ENCODE peak calls at places on chromosomes 6 and 20, in nine cellular contexts. G is endodermal cell; V is right lobe of liver; K is neural progenitor cell; M is CD8-positive, alpha-beta T cell; B is GM12878; O is neuronal stem cell; X is kidney; F is adrenal gland. W is an unnamed sample. For H3K4me1 and H3K36me3, the result is how much of the 10 kb centered on the place peaks cover.

GRCh38 chr20:59148713-59149493 is 14.7 kb upstream of the ZNF831 start:
- DNase-seq in G (no peak), V (no peak), K (no peak), M (peak), B (no peak), O (no peak), X (no peak), F (no peak), W (peak)

GRCh38 chr6:150167479-150167873 is 24.6 kb downstream of the PPP1R14C start:
- DNase-seq in G (no peak), V (no peak), K (no peak), M (no peak), B (no peak), O (no peak), X (no peak), F (no peak), W (no peak)

GRCh38 chr6:153503810-153504209 is 372.7 kb upstream of the RGS17 start:
- DNase-seq in G (peak), V (no peak), K (peak), M (no peak), B (no peak), O (no peak), X (no peak), F (no peak), W (no peak)

GRCh38 chr6:3838992-3839867 is 9.9 kb upstream of the FAM50B start:
- DNase-seq in G (no peak), V (no peak), K (no peak), M (no peak), B (no peak), O (no peak), X (no peak), F (no peak), W (no peak)

GRCh38 chr6:159646136-159646535 is 46.9 kb downstream of the SOD2 start:
- DNase-seq in G (no peak), V (no peak), K (no peak), M (no peak), B (no peak), O (no peak), X (no peak), F (no peak), W (no peak)

GRCh38 chr20:10474606-10475184 is 39.6 kb downstream of the SLX4IP start:
- DNase-seq in G (peak), V (no peak), K (no peak), M (no peak), B (no peak), O (no peak), X (no peak), F (no peak), W (no peak)

GRCh38 chr6:134368670-134369069 is 50.8 kb upstream of the SGK1 start:
- DNase-seq in G (no peak), V (no peak), K (no peak), M (no peak), B (no peak), O (no peak), X (no peak), F (no peak), W (no peak)

GRCh38 chr6:165961236-165961751 is 206.4 kb downstream of the TBXT start:
- DNase-seq in G (no peak), V (no peak), K (peak), M (no peak), B (no peak), O (no peak), X (no peak), F (no peak), W (no peak)

GRCh38 chr6:31246051-31246495 is 25.8 kb downstream of the HLA-C start:
- DNase-seq in G (no peak), V (no peak), K (no peak), M (no peak), B (no peak), O (no peak), X (no peak), F (no peak), W (no peak)

GRCh38 chr20:51128198-51128597 is 105.3 kb upstream of the KCNG1 start:
- DNase-seq in G (no peak), V (no peak), K (no peak), M (no peak), B (no peak), O (no peak), X (no peak), F (no peak), W (no peak)

GRCh38 chr20:40562031-40562430 is 127.0 kb downstream of the MAFB start:
- DNase-seq in G (peak), V (no peak), K (no peak), M (no peak), B (no peak), O (no peak), X (peak), F (peak), W (no peak)

GRCh38 chr6:39313526-39314272 is 520 bp downstream of the KCNK17 start:
- DNase-seq in G (peak), V (no peak), K (peak), M (no peak), B (no peak), O (peak), X (no peak), F (no peak), W (no peak)

GRCh38 chr6:33249732-33250625 is 21.7 kb downstream of the VPS52 start:
- DNase-seq in G (no peak), V (no peak), K (no peak), M (no peak), B (no peak), O (no peak), X (peak), F (peak), W (no peak)

GRCh38 chr6:111805511-111806181 is 67.6 kb downstream of the FYN start:
- DNase-seq in G (no peak), V (no peak), K (peak), M (no peak), B (peak), O (no peak), X (no peak), F (no peak), W (no peak)

GRCh38 chr20:32893878-32894483 is 35.3 kb downstream of the EFCAB8 start:
- DNase-seq in G (peak), V (no peak), K (peak), M (no peak), B (no peak), O (peak), X (peak), F (peak), W (no peak)

GRCh38 chr6:167898673-167899311 is 72.1 kb downstream of the AFDN start:
- DNase-seq in G (no peak), V (no peak), K (peak), M (no peak), B (no peak), O (no peak), X (no peak), F (no peak), W (peak)

GRCh38 chr20:37630161-37630560 is 63.7 kb upstream of the CTNNBL1 start:
- DNase-seq in G (no peak), V (no peak), K (no peak), M (no peak), B (no peak), O (no peak), X (no peak), F (peak), W (no peak)

GRCh38 chr20:33444797-33445560 is 1.4 kb upstream of the SNTA1 start:
- DNase-seq in G (peak), V (no peak), K (no peak), M (peak), B (no peak), O (no peak), X (no peak), F (peak), W (peak)

GRCh38 chr20:10644458-10645204 is 29.2 kb downstream of the JAG1 start:
- DNase-seq in G (no peak), V (no peak), K (no peak), M (no peak), B (peak), O (no peak), X (no peak), F (no peak), W (no peak)

GRCh38 chr6:87102296-87102695 is 7.4 kb upstream of the CGA start:
- DNase-seq in G (no peak), V (no peak), K (no peak), M (no peak), B (no peak), O (no peak), X (no peak), F (no peak), W (no peak)

GRCh38 chr6:139144490-139145085 is 9.7 kb downstream of the HECA start:
- DNase-seq in G (no peak), V (no peak), K (no peak), M (no peak), B (no peak), O (no peak), X (no peak), F (no peak), W (no peak)

GRCh38 chr6:139137716-139138115 is 2.8 kb downstream of the HECA start:
- DNase-seq in G (no peak), V (no peak), K (no peak), M (no peak), B (no peak), O (no peak), X (no peak), F (no peak), W (no peak)

GRCh38 chr6:139146317-139146726 is 11.4 kb downstream of the HECA start:
- DNase-seq in G (no peak), V (no peak), K (no peak), M (no peak), B (no peak), O (no peak), X (no peak), F (no peak), W (no peak)

GRCh38 chr6:139145661-139146060 is 10.8 kb downstream of the HECA start:
- DNase-seq in G (no peak), V (no peak), K (no peak), M (no peak), B (no peak), O (no peak), X (no peak), F (no peak), W (no peak)

GRCh38 chr6:139142267-139142666 is 7.4 kb downstream of the HECA start:
- DNase-seq in G (no peak), V (no peak), K (no peak), M (no peak), B (no peak), O (no peak), X (no peak), F (no peak), W (no peak)
- H3K4me1 ChIP-seq in G (under half), V (under half), K (under half), M (half or more), B (under half), O (under half), X (under half), F (under half), W (half or more)

DNA sequence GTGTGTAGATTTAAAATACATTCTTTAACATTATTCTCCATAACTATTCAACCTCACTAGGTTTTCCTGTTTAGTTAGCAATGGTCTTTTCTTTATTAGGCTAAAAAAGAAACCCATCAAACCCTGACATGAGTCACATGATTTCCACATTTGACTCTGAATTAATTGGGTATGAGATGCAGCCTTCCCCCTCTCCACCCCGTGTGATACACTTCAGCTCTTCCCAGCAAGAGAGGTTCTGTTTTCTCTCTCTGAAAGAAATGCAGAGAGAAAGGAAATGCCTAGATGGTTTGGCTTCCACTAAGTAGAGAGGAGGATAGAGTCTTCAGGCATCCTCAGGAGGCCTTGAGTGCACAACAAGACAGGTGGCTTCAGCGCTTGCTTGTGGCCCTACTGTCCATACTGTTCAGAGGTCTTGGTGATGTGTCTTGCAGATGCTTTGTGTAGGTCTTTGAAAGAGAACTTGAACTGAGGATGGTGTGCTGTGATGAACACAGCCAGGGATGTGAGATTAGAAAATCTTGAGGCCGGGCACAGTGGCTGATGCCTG is 17.3 kb downstream of the FARS2 start:
- DNase-seq in G (no peak), V (no peak), K (no peak), M (no peak), B (no peak), O (no peak), X (no peak), F (no peak), W (no peak)
- H3K4me3 ChIP-seq in G (no peak), V (no peak), K (no peak), M (no peak), B (no peak), O (no peak), X (no peak), F (no peak), W (no peak)

DNA sequence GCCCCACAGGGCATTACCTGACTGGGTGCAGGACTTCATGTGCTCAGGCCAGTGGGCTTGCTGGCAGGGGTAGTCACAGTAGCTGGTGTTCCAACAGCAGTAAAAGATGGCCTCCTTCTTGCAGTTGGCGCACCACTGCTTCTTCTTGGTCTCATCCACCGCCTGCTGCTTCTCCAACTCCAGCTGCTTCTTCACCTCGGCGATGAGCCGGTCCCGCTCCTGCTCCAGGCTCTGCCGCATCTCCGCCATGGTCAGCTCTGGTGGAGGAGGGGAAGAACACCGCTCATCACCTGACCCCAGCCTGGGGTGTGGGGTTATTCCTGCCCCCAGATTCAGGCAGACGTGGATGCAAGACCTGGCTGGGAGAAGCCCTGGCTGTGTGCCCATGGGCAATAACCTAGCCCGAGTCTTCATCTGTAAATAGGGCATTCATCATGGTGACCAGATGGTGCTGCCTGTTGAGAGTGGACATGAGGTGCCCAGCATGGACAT is 132.2 kb downstream of the ZMYND8 start:
- DNase-seq in G (no peak), V (no peak), K (no peak), M (no peak), B (no peak), O (no peak), X (no peak), F (no peak), W (no peak)
- H3K36me3 ChIP-seq in G (half or more), V (under half), K (under half), M (under half), B (under half), O (half or more), X (under half), F (half or more), W (half or more)

GRCh38 chr20:45343445-45343866 is 4.8 kb downstream of the SDC4 start:
- DNase-seq in G (peak), V (peak), K (no peak), M (no peak), B (no peak), O (no peak), X (peak), F (no peak), W (no peak)
- H3K4me1 ChIP-seq in G (half or more), V (under half), K (half or more), M (under half), B (under half), O (under half), X (under half), F (half or more), W (under half)

GRCh38 chr6:169669147-169669546 is 32.7 kb downstream of the WDR27 start:
- DNase-seq in G (no peak), V (peak), K (no peak), M (no peak), B (no peak), O (no peak), X (no peak), F (no peak), W (no peak)
- H3K4me3 ChIP-seq in G (no peak), V (no peak), K (no peak), M (no peak), B (no peak), O (no peak), X (no peak), F (no peak), W (no peak)